ENCODE peak calls at places on chromosomes 12 and 14, in ten cellular contexts. L is mammary epithelial cell, F is fibroblast of mammary gland, O is cardiac fibroblast, S is fibroblast of lung, N is uterus, E is psoas muscle, R is WERI-Rb-1, U is choroid plexus epithelial cell, B is gastrocnemius medialis. D is an unnamed sample.
A peak's percentile ranks its signal among the peaks of the same experiment; 100 is the strongest.

GRCh38 chr14:104898870-104899510 is 25.7 kb upstream of the PLD4 start:
- DNase-seq in L (no peak), F (peak; percentile 31), O (no peak), S (peak; percentile 5), N (no peak), E (peak; percentile 47), R (no peak), U (peak; percentile 26), B (no peak), D (peak; percentile 82)

GRCh38 chr14:75306917-75307699 is 28.5 kb downstream of the FOS start:
- DNase-seq in L (peak; percentile 30), F (peak; percentile 24), O (peak; percentile 37), S (no peak), N (no peak), E (no peak), R (peak; percentile 54), U (peak; percentile 56), B (peak; percentile 35), D (no peak)

GRCh38 chr14:49849213-49849847 is 3.3 kb downstream of the NEMF start:
- DNase-seq in L (no peak), F (no peak), O (no peak), S (no peak), N (no peak), E (no peak), R (no peak), U (no peak), B (no peak), D (no peak)

GRCh38 chr14:50607181-50607580 is 47.2 kb downstream of the ATL1 start:
- DNase-seq in L (peak; percentile 84), F (peak; percentile 84), O (no peak), S (no peak), N (no peak), E (no peak), R (no peak), U (no peak), B (no peak), D (no peak)

GRCh38 chr12:80353254-80353653 is 90.8 kb upstream of the PTPRQ start:
- DNase-seq in L (peak; percentile 39), F (peak; percentile 6), O (peak; percentile 79), S (peak; percentile 15), N (no peak), E (no peak), R (no peak), U (peak; percentile 96), B (no peak), D (no peak)

GRCh38 chr12:41946106-41946505 is 198.6 kb downstream of the GXYLT1 start:
- DNase-seq in L (no peak), F (no peak), O (no peak), S (no peak), N (no peak), E (no peak), R (no peak), U (no peak), B (no peak), D (no peak)

GRCh38 chr12:77229640-77230442 is 164.5 kb upstream of the E2F7 start:
- DNase-seq in L (no peak), F (no peak), O (peak; percentile 14), S (peak; percentile 65), N (no peak), E (no peak), R (no peak), U (peak; percentile 39), B (no peak), D (no peak)

GRCh38 chr12:9221476-9221875 is 13.3 kb upstream of the PZP start:
- DNase-seq in L (peak; percentile 79), F (peak; percentile 32), O (no peak), S (peak; percentile 91), N (no peak), E (no peak), R (no peak), U (no peak), B (no peak), D (no peak)

GRCh38 chr12:70258605-70259403 is 15.6 kb downstream of the CNOT2 start:
- DNase-seq in L (peak; percentile 62), F (no peak), O (no peak), S (no peak), N (no peak), E (no peak), R (no peak), U (no peak), B (no peak), D (no peak)

GRCh38 chr12:128787827-128788226 is 35.9 kb downstream of the SLC15A4 start:
- DNase-seq in L (no peak), F (no peak), O (no peak), S (no peak), N (no peak), E (no peak), R (no peak), U (no peak), B (no peak), D (no peak)

GRCh38 chr12:25052191-25053020 is 103.5 kb upstream of the BCAT1 start:
- DNase-seq in L (no peak), F (no peak), O (peak; percentile 31), S (no peak), N (no peak), E (no peak), R (no peak), U (peak; percentile 34), B (no peak), D (no peak)

GRCh38 chr14:54627718-54628345 is 60.9 kb downstream of the SAMD4A start:
- DNase-seq in L (no peak), F (peak; percentile 57), O (peak; percentile 77), S (peak; percentile 68), N (peak; percentile 41), E (no peak), R (no peak), U (peak; percentile 78), B (peak; percentile 59), D (no peak)

GRCh38 chr12:62259311-62259992 is 752 bp upstream of the USP15 start:
- DNase-seq in L (no peak), F (no peak), O (no peak), S (no peak), N (no peak), E (no peak), R (no peak), U (no peak), B (no peak), D (no peak)

GRCh38 chr14:21073921-21074320 is 3.8 kb downstream of the ARHGEF40 start:
- DNase-seq in L (no peak), F (no peak), O (no peak), S (no peak), N (no peak), E (no peak), R (no peak), U (no peak), B (no peak), D (peak; percentile 77)

DNA sequence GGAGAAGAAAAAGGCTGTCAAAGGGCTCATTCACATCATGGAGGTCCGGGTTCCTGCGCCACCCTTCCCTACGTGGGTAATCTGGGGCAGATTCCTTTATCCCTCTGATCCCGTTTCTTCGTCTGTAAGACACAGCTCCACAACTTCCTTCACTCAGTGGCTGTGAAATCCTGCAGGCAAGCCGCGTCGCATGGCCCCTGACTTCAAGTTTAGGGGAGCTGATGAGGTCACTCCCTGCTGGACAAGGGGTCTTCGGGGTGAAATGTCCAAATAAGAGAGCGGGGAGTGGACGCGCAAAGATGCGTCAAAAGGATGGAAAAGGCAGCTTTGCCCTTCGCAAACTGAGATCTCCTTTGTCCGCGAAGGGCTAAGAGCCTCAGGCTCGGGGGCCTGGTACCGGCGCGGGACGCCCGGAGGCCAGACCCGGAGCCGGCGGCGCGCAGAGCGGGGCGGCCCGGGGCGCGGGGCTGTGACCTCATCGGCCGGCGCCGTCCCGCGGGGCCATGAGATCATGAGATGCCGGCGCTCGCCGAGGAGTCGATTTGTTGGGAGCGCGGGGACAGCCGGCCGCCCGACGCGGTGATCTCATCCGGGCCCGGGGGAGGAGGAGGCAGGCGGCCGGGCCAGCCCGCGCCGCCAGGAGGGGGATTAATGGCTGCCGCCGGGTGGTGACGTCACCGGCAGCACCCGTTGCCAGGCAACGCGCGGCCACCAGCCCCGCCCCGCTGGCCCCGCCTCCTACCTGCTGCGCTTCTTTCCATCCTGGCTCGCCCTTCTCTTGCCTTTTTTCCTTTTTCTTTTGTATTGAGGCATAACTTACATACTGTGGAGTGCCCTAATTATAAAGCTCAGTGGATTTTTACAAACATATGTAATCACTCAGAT is 62.1 kb downstream of the HRK start:
- DNase-seq in L (peak; percentile 90), F (peak; percentile 89), O (peak; percentile 95), S (peak; percentile 94), N (peak; percentile 94), E (peak; percentile 92), R (peak; percentile 94), U (peak; percentile 91), B (peak; percentile 89), D (peak; percentile 97)
- TF ChIP-seq CTCF in L (no peak), F (no peak), O (no peak), S (no peak), N (no peak), E (no peak), R (no peak), U (no peak), B (no peak), D (no peak)

DNA sequence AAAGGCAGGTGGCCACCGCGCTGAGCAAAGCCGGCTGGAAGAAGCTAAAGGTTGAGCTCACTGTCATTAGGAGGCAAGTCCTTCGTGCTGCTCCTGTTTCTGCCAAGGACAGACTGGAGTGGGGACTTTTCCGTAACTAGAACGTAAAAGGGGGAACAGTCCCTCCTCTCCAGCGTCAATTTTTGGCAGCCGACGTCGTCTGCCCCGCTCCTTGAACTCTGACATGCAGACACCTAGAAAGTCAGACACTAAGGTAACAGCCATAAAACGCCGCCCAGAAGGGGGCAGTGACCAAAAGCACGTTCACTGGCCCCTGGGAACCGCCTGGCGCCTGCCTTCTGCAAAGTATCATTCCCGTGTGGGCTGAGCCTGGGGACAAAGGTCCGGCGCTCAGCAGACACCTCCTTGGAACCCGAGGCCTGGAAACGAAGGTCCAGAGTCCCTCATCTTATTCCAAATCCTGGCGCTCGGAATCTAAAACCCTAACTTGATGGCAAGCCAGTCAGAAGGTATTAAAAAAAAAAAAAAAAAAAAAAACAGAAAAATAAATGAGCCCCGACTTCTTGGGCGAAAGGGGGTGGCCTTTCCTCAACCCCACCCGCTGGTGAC is 1.1 kb upstream of the LRP1 start:
- DNase-seq in L (peak; percentile 70), F (no peak), O (no peak), S (peak; percentile 64), N (peak; percentile 73), E (peak; percentile 65), R (peak; percentile 85), U (no peak), B (peak; percentile 67), D (peak; percentile 70)
- TF ChIP-seq CTCF in L (no peak), F (peak; percentile 17), O (no peak), S (no peak), N (peak; percentile 29), E (peak; percentile 22), R (peak; percentile 34), U (peak; percentile 40), B (peak; percentile 35), D (no peak)

DNA sequence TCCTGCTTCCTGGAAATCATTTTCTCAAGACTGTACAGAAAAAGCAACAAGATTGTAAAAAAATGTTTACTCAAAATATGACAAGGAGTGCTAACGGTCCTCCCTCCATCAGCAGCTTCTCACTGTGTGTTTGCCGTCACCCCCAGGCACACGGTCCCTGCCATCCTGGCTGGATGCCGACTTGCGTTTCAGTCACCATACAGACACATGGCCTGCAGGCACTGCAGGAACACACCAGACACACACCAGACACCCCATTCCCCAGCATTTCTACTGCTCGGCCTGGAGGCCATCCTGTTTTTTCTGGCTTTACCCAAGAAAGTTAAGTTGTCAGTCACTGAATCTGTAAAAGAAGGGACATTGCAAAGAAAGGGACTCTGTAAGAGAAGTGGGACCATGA is 10.8 kb downstream of the KCNK10 start:
- DNase-seq in L (no peak), F (no peak), O (no peak), S (no peak), N (no peak), E (no peak), R (no peak), U (no peak), B (no peak), D (no peak)
- TF ChIP-seq CTCF in L (no peak), F (no peak), O (no peak), S (no peak), N (no peak), E (no peak), R (no peak), U (no peak), B (no peak), D (no peak)

GRCh38 chr14:25615174-25615573 is 565.2 kb upstream of the STXBP6 start:
- DNase-seq in L (no peak), F (no peak), O (no peak), S (no peak), N (no peak), E (no peak), R (no peak), U (no peak), B (no peak), D (no peak)
- TF ChIP-seq CTCF in L (no peak), F (no peak), O (no peak), S (no peak), N (no peak), E (no peak), R (no peak), U (no peak), B (no peak), D (no peak)